ENCODE peak calls at places on chromosomes 16 and 17, in four cellular contexts. U, M, C and K are unnamed samples.

GRCh38 chr17:82356028-82356427 is 3.0 kb upstream of the TEX19 start:
- DNase-seq in U (no peak), M (peak), C (no peak), K (no peak)

GRCh38 chr17:62140376-62140775 is 75.3 kb upstream of the MED13 start:
- DNase-seq in M (no peak), C (no peak), U (no peak), K (no peak)

GRCh38 chr17:41141361-41141760 is 1.0 kb upstream of the KRTAP4-6 start:
- DNase-seq in M (no peak), U (no peak), C (no peak), K (no peak)

GRCh38 chr16:2152695-2153506 is 2.7 kb upstream of the TRAF7 start:
- DNase-seq in U (no peak), M (peak), C (peak), K (peak)

GRCh38 chr16:74073471-74073870 is 223.1 kb upstream of the PSMD7 start:
- DNase-seq in M (no peak), C (no peak), U (no peak), K (no peak)

GRCh38 chr16:54277845-54278703 is 8.5 kb downstream of the IRX3 start:
- DNase-seq in C (no peak), U (no peak), M (no peak), K (peak)

GRCh38 chr16:67438824-67439393 is 8.0 kb downstream of the HSD11B2 start:
- DNase-seq in U (no peak), C (no peak), M (no peak), K (no peak)

GRCh38 chr16:84239910-84240309 is at the start of gene KCNG4:
- DNase-seq in M (no peak), U (no peak), C (no peak), K (no peak)

GRCh38 chr17:15945493-15946209 is 721 bp downstream of the ADORA2B start:
- DNase-seq in C (peak), M (no peak), U (no peak), K (peak)

GRCh38 chr16:68371706-68372380 is 61.0 kb downstream of the PRMT7 start:
- DNase-seq in U (no peak), C (no peak), M (no peak), K (no peak)

GRCh38 chr17:27571563-27572129 is 59.3 kb upstream of the LGALS9 start:
- DNase-seq in U (no peak), C (no peak), M (no peak), K (no peak)

GRCh38 chr17:57989011-57989345 is 924 bp upstream of the VEZF1 start:
- DNase-seq in M (peak), C (no peak), U (no peak), K (peak)

GRCh38 chr17:38333635-38334295 is 10.0 kb downstream of the GPR179 start:
- DNase-seq in U (no peak), C (peak), M (peak), K (peak)

GRCh38 chr16:88951989-88952388 is 25.0 kb downstream of the CBFA2T3 start:
- DNase-seq in U (no peak), C (no peak), M (no peak), K (no peak)

GRCh38 chr17:48561894-48562810 is 16.0 kb downstream of the HOXB4 start:
- DNase-seq in M (peak), U (no peak), C (no peak), K (no peak)

GRCh38 chr16:88316941-88317618 is 65.7 kb upstream of the ZNF469 start:
- DNase-seq in M (no peak), U (no peak), C (no peak), K (no peak)

GRCh38 chr16:4415538-4416199 is 727 bp downstream of the CORO7 start:
- DNase-seq in U (peak), M (peak), C (peak), K (peak)

GRCh38 chr17:73719588-73720071 is 75.4 kb upstream of the SDK2 start:
- DNase-seq in M (no peak), C (no peak), U (no peak), K (peak)

GRCh38 chr17:33013596-33014375 is 22.1 kb downstream of the SPACA3 start:
- DNase-seq in U (no peak), C (no peak), M (no peak), K (no peak)

GRCh38 chr17:2532146-2532720 is 20.5 kb upstream of the METTL16 start:
- DNase-seq in C (no peak), M (no peak), U (no peak), K (no peak)

GRCh38 chr17:44363613-44364159 is at the start of gene FAM171A2:
- DNase-seq in U (peak), M (peak), C (peak), K (peak)

GRCh38 chr17:5035356-5035755 is at the start of gene SLC52A1:
- DNase-seq in U (no peak), C (no peak), M (no peak), K (peak)

GRCh38 chr17:11245792-11246191 is 4.8 kb downstream of the SHISA6 start:
- DNase-seq in C (no peak), U (no peak), M (no peak), K (no peak)

GRCh38 chr17:69390735-69391501 is 23.6 kb upstream of the MAP2K6 start:
- DNase-seq in U (no peak), C (no peak), M (no peak), K (no peak)

GRCh38 chr16:88697831-88698693 is 8.1 kb downstream of the RNF166 start:
- DNase-seq in U (no peak), M (no peak), C (no peak), K (no peak)

GRCh38 chr16:72995151-72995881 is 52.6 kb downstream of the ZFHX3 start:
- DNase-seq in U (no peak), C (no peak), M (no peak), K (peak)

GRCh38 chr17:43068570-43069367 is 43.7 kb downstream of the RND2 start:
- DNase-seq in C (no peak), M (no peak), U (no peak), K (no peak)

GRCh38 chr17:36673637-36674277 is 72.4 kb downstream of the MRM1 start:
- DNase-seq in U (no peak), C (no peak), M (no peak), K (no peak)

GRCh38 chr16:85491798-85492616 is 121.1 kb upstream of the GSE1 start:
- DNase-seq in U (no peak), C (no peak), M (peak), K (no peak)

GRCh38 chr16:28898266-28898665 is 20.0 kb downstream of the ATP2A1 start:
- DNase-seq in M (no peak), C (no peak), U (no peak), K (no peak)

GRCh38 chr16:84514874-84515835 is 10.7 kb upstream of the MEAK7 start:
- DNase-seq in U (peak), C (peak), M (no peak), K (peak)

GRCh38 chr16:75491876-75492275 is 3.4 kb downstream of the CHST6 start:
- DNase-seq in M (peak), U (no peak), C (no peak), K (peak)

GRCh38 chr17:6713130-6713917 is at the start of gene SLC13A5:
- DNase-seq in M (no peak), C (no peak), U (no peak), K (peak)